ENCODE peak calls at places on chromosomes 1 and 21, in ten cellular contexts. T is Ammon's horn, D is psoas muscle, L is WERI-Rb-1, K is WTC11, B is NCI-H2171 treated with DMSO at 0.1 percent for 48 hours, O is GM23248, J is Daoy, F is T47D, P is Kasumi-1. U is an unnamed sample.

GRCh38 chr1:176466514-176466913 is 3.5 kb downstream of the PAPPA2 start:
- DNase-seq in T (no peak), D (no peak), L (peak; percentile 64), K (peak; percentile 39), B (peak; percentile 10), O (peak; percentile 38), J (no peak), F (no peak), P (no peak), U (no peak)

GRCh38 chr1:24289937-24290595 is 29.1 kb upstream of the GRHL3 start:
- DNase-seq in T (peak; percentile 92), D (peak; percentile 82), L (no peak), K (no peak), B (peak; percentile 99), O (peak; percentile 96), J (peak; percentile 99), F (no peak), P (no peak), U (peak; percentile 84)

GRCh38 chr1:198977909-198978308 is 339.1 kb downstream of the PTPRC start:
- DNase-seq in T (no peak), D (no peak), L (no peak), K (no peak), B (no peak), O (no peak), J (no peak), F (no peak), P (no peak), U (no peak)

GRCh38 chr21:33362044-33362555 is 37.3 kb downstream of the IFNAR1 start:
- DNase-seq in T (peak; percentile 42), D (no peak), L (no peak), K (peak; percentile 51), B (peak; percentile 41), O (no peak), J (no peak), F (no peak), P (peak; percentile 88), U (peak; percentile 44)

GRCh38 chr1:155977607-155978324 is 581 bp downstream of the ARHGEF2 start:
- DNase-seq in T (peak; percentile 62), D (peak; percentile 51), L (peak; percentile 66), K (peak; percentile 47), B (peak; percentile 43), O (peak; percentile 59), J (peak; percentile 50), F (no peak), P (no peak), U (peak; percentile 26)

GRCh38 chr1:63915121-63915520 is 141.3 kb downstream of the ROR1 start:
- DNase-seq in T (no peak), D (no peak), L (peak; percentile 56), K (no peak), B (peak; percentile 53), O (peak; percentile 33), J (peak; percentile 47), F (no peak), P (no peak), U (no peak)

GRCh38 chr21:45306453-45306831 is 18.7 kb upstream of the POFUT2 start:
- DNase-seq in T (no peak), D (peak; percentile 12), L (no peak), K (peak; percentile 13), B (no peak), O (no peak), J (no peak), F (no peak), P (no peak), U (no peak)

GRCh38 chr1:218182455-218182854 is 102.6 kb upstream of the RRP15 start:
- DNase-seq in T (no peak), D (no peak), L (no peak), K (no peak), B (no peak), O (no peak), J (no peak), F (no peak), P (no peak), U (no peak)

GRCh38 chr1:44829506-44830384 is 13.3 kb downstream of the PTCH2 start:
- DNase-seq in T (no peak), D (no peak), L (no peak), K (no peak), B (no peak), O (no peak), J (no peak), F (no peak), P (peak; percentile 75), U (no peak)

GRCh38 chr21:38649120-38649519 is 150.8 kb upstream of the ERG start:
- DNase-seq in T (no peak), D (no peak), L (no peak), K (no peak), B (no peak), O (peak; percentile 16), J (no peak), F (no peak), P (no peak), U (no peak)

GRCh38 chr1:147292012-147292411 is 49.5 kb downstream of the CHD1L start:
- DNase-seq in T (no peak), D (no peak), L (no peak), K (no peak), B (no peak), O (peak; percentile 91), J (no peak), F (no peak), P (no peak), U (no peak)

GRCh38 chr1:156214024-156214748 is 1.4 kb downstream of the PMF1 start:
- DNase-seq in T (no peak), D (no peak), L (no peak), K (no peak), B (no peak), O (peak; percentile 59), J (peak; percentile 42), F (no peak), P (no peak), U (no peak)

GRCh38 chr1:47727051-47727708 is 270.0 kb downstream of the TRABD2B start:
- DNase-seq in T (no peak), D (no peak), L (no peak), K (no peak), B (no peak), O (no peak), J (no peak), F (no peak), P (no peak), U (no peak)

GRCh38 chr1:41317356-41317755 is 43.9 kb upstream of the FOXO6 start:
- DNase-seq in T (no peak), D (no peak), L (no peak), K (no peak), B (no peak), O (peak; percentile 33), J (no peak), F (no peak), P (no peak), U (no peak)

GRCh38 chr1:240385985-240386978 is 225.7 kb downstream of the GREM2 start:
- DNase-seq in T (no peak), D (no peak), L (no peak), K (no peak), B (no peak), O (peak; percentile 94), J (peak; percentile 70), F (peak; percentile 15), P (no peak), U (no peak)

GRCh38 chr1:18635833-18636671 is 5.4 kb downstream of the PAX7 start:
- DNase-seq in T (no peak), D (no peak), L (peak; percentile 47), K (peak; percentile 62), B (no peak), O (peak; percentile 44), J (peak; percentile 87), F (no peak), P (no peak), U (no peak)

GRCh38 chr1:53563609-53564008 is 104.4 kb downstream of the DMRTB1 start:
- DNase-seq in T (no peak), D (no peak), L (no peak), K (no peak), B (no peak), O (no peak), J (no peak), F (no peak), P (no peak), U (no peak)

GRCh38 chr1:83799474-83800085 is 199.4 kb downstream of the TTLL7 start:
- DNase-seq in T (peak; percentile 12), D (no peak), L (no peak), K (no peak), B (no peak), O (peak; percentile 3), J (no peak), F (no peak), P (no peak), U (no peak)